ENCODE peak calls at places on chromosomes 5 and 9, in four cellular contexts. U is OCI-LY7, K is fibroblast of pulmonary artery, B is GM13977. W is an unnamed sample.

GRCh38 chr5:1931590-1932138 is 48.9 kb upstream of the IRX4 start:
- DNase-seq in U (no peak), K (no peak), B (peak), W (no peak)

GRCh38 chr5:129082225-129083136 is 12.1 kb upstream of the ISOC1 start:
- DNase-seq in K (no peak), B (no peak), U (no peak), W (no peak)

GRCh38 chr5:92518318-92518913 is 1062.6 kb downstream of the NR2F1-AS1 start:
- DNase-seq in B (peak), K (peak), U (peak), W (peak)

GRCh38 chr5:140293091-140293996 is 9.6 kb downstream of the PFDN1 start:
- DNase-seq in B (no peak), K (peak), U (no peak), W (peak)

GRCh38 chr5:1873242-1873959 is 9.3 kb downstream of the IRX4 start:
- DNase-seq in K (no peak), U (no peak), B (no peak), W (no peak)

GRCh38 chr5:65927497-65928340 is 1.3 kb downstream of the ERBIN start:
- DNase-seq in U (peak), K (peak), B (peak), W (peak)

GRCh38 chr9:87278971-87279731 is 218.5 kb upstream of the DAPK1 start:
- DNase-seq in K (no peak), U (no peak), B (no peak), W (peak)

GRCh38 chr5:128082551-128083032 is 974 bp upstream of the SLC12A2 start:
- DNase-seq in B (no peak), U (no peak), K (no peak), W (no peak)

GRCh38 chr9:130639119-130639485 is 25.3 kb upstream of the PRDM12 start:
- DNase-seq in U (no peak), K (no peak), B (no peak), W (no peak)

GRCh38 chr5:161549106-161549505 is 2.6 kb upstream of the GABRB2 start:
- DNase-seq in B (peak), K (no peak), U (no peak), W (no peak)

GRCh38 chr5:177098103-177098771 is 11.5 kb downstream of the FGFR4 start:
- DNase-seq in B (no peak), K (no peak), U (no peak), W (no peak)

GRCh38 chr5:176407456-176408244 is 8.7 kb downstream of the CLTB start:
- DNase-seq in U (no peak), B (no peak), K (peak), W (no peak)

GRCh38 chr5:18314192-18314778 is 680.0 kb downstream of the TAF11L14 start:
- DNase-seq in U (peak), B (peak), K (peak), W (peak)

GRCh38 chr5:156186760-156187159 is 140.2 kb upstream of the SGCD start:
- DNase-seq in K (no peak), U (no peak), B (no peak), W (no peak)

GRCh38 chr5:111453747-111454146 is 58.6 kb downstream of the STARD4 start:
- DNase-seq in K (peak), U (no peak), B (no peak), W (peak)

GRCh38 chr5:42467981-42468524 is 44.8 kb downstream of the GHR start:
- DNase-seq in K (no peak), B (no peak), U (no peak), W (no peak)

GRCh38 chr5:14595877-14596276 is 14.3 kb downstream of the OTULINL start:
- DNase-seq in U (no peak), B (no peak), K (no peak), W (peak)

GRCh38 chr5:80805038-80805437 is 150.3 kb upstream of the DHFR start:
- DNase-seq in U (no peak), K (no peak), B (no peak), W (no peak)

GRCh38 chr5:138955672-138956295 is 80.6 kb upstream of the LRRTM2 start:
- DNase-seq in K (no peak), B (no peak), U (no peak), W (no peak)

GRCh38 chr5:173542964-173543363 is 73.5 kb downstream of the BOD1 start:
- DNase-seq in U (no peak), B (no peak), K (no peak), W (no peak)

GRCh38 chr5:54094706-54095105 is 215.7 kb downstream of the ARL15 start:
- DNase-seq in U (no peak), B (no peak), K (no peak), W (no peak)

GRCh38 chr9:82423700-82424099 is 435.1 kb downstream of the SPATA31D1 start:
- DNase-seq in U (no peak), K (no peak), B (no peak), W (no peak)

W was measured in mesenchymal stem cell.